ENCODE peak calls at places on chromosome 18, in nine cellular contexts. One of them, this sample, is unnamed.

GRCh38 chr18:54875063-54875462 is 46.8 kb downstream of the RAB27B start:
- DNase-seq in HCT116: no peak
- DNase-seq in Panc1: no peak
- DNase-seq in endothelial cell: no peak
- DNase-seq in kidney: no peak
- DNase-seq in fibroblast of lung: no peak
- DNase-seq in thoracic aorta: no peak
- DNase-seq in chondrocyte: no peak
- DNase-seq in A549: no peak
- DNase-seq in this sample: no peak

GRCh38 chr18:51196116-51196810 is 1.2 kb downstream of the MEX3C start:
- DNase-seq in HCT116: no peak
- DNase-seq in Panc1: no peak
- DNase-seq in endothelial cell: no peak
- DNase-seq in kidney: peak; percentile 88
- DNase-seq in fibroblast of lung: peak; percentile 39
- DNase-seq in thoracic aorta: no peak
- DNase-seq in chondrocyte: no peak
- DNase-seq in A549: peak; percentile 7
- DNase-seq in this sample: peak; percentile 72

GRCh38 chr18:48290162-48290926 is 118.8 kb downstream of the ZBTB7C start:
- DNase-seq in HCT116: no peak
- DNase-seq in Panc1: no peak
- DNase-seq in endothelial cell: no peak
- DNase-seq in kidney: no peak
- DNase-seq in fibroblast of lung: no peak
- DNase-seq in thoracic aorta: no peak
- DNase-seq in chondrocyte: no peak
- DNase-seq in A549: no peak
- DNase-seq in this sample: no peak

GRCh38 chr18:36176177-36176584 is 11.1 kb upstream of the MOCOS start:
- DNase-seq in HCT116: no peak
- DNase-seq in Panc1: no peak
- DNase-seq in endothelial cell: no peak
- DNase-seq in kidney: no peak
- DNase-seq in fibroblast of lung: no peak
- DNase-seq in thoracic aorta: no peak
- DNase-seq in chondrocyte: no peak
- DNase-seq in A549: no peak
- DNase-seq in this sample: no peak

GRCh38 chr18:78618726-78619125 is 360.9 kb upstream of the SALL3 start:
- DNase-seq in HCT116: no peak
- DNase-seq in Panc1: no peak
- DNase-seq in endothelial cell: no peak
- DNase-seq in kidney: no peak
- DNase-seq in fibroblast of lung: no peak
- DNase-seq in thoracic aorta: no peak
- DNase-seq in chondrocyte: no peak
- DNase-seq in A549: no peak
- DNase-seq in this sample: no peak

GRCh38 chr18:25288340-25288955 is 63.5 kb downstream of the ZNF521 start:
- DNase-seq in HCT116: no peak
- DNase-seq in Panc1: no peak
- DNase-seq in endothelial cell: no peak
- DNase-seq in kidney: no peak
- DNase-seq in fibroblast of lung: no peak
- DNase-seq in thoracic aorta: no peak
- DNase-seq in chondrocyte: no peak
- DNase-seq in A549: no peak
- DNase-seq in this sample: no peak

GRCh38 chr18:49238433-49239042 is 221.9 kb downstream of the DYM start:
- DNase-seq in HCT116: peak; percentile 13
- DNase-seq in Panc1: no peak
- DNase-seq in endothelial cell: peak; percentile 40
- DNase-seq in kidney: no peak
- DNase-seq in fibroblast of lung: peak; percentile 53
- DNase-seq in thoracic aorta: no peak
- DNase-seq in chondrocyte: no peak
- DNase-seq in A549: no peak
- DNase-seq in this sample: no peak

GRCh38 chr18:48553236-48553635 is 14.4 kb downstream of the CTIF start:
- DNase-seq in HCT116: no peak
- DNase-seq in Panc1: no peak
- DNase-seq in endothelial cell: no peak
- DNase-seq in kidney: no peak
- DNase-seq in fibroblast of lung: no peak
- DNase-seq in thoracic aorta: no peak
- DNase-seq in chondrocyte: no peak
- DNase-seq in A549: no peak
- DNase-seq in this sample: no peak

GRCh38 chr18:79901665-79902064 is 49.8 kb downstream of the SLC66A2 start:
- DNase-seq in HCT116: no peak
- DNase-seq in Panc1: no peak
- DNase-seq in endothelial cell: no peak
- DNase-seq in kidney: no peak
- DNase-seq in fibroblast of lung: no peak
- DNase-seq in thoracic aorta: no peak
- DNase-seq in chondrocyte: no peak
- DNase-seq in A549: no peak
- DNase-seq in this sample: no peak

GRCh38 chr18:30766053-30766452 is 276.5 kb downstream of the DSC3 start:
- DNase-seq in HCT116: no peak
- DNase-seq in Panc1: no peak
- DNase-seq in endothelial cell: no peak
- DNase-seq in kidney: no peak
- DNase-seq in fibroblast of lung: no peak
- DNase-seq in thoracic aorta: no peak
- DNase-seq in chondrocyte: no peak
- DNase-seq in A549: no peak
- DNase-seq in this sample: no peak

GRCh38 chr18:55354795-55355194 is 233.2 kb downstream of the TCF4 start:
- DNase-seq in HCT116: no peak
- DNase-seq in Panc1: no peak
- DNase-seq in endothelial cell: no peak
- DNase-seq in kidney: no peak
- DNase-seq in fibroblast of lung: peak; percentile 47
- DNase-seq in thoracic aorta: no peak
- DNase-seq in chondrocyte: no peak
- DNase-seq in A549: no peak
- DNase-seq in this sample: no peak

GRCh38 chr18:37987901-37988300 is 422.3 kb upstream of the CELF4 start:
- DNase-seq in HCT116: no peak
- DNase-seq in Panc1: no peak
- DNase-seq in endothelial cell: no peak
- DNase-seq in kidney: no peak
- DNase-seq in fibroblast of lung: no peak
- DNase-seq in thoracic aorta: no peak
- DNase-seq in chondrocyte: no peak
- DNase-seq in A549: no peak
- DNase-seq in this sample: no peak

GRCh38 chr18:70296289-70296688 is 7.4 kb downstream of the SOCS6 start:
- DNase-seq in HCT116: no peak
- DNase-seq in Panc1: no peak
- DNase-seq in endothelial cell: no peak
- DNase-seq in kidney: no peak
- DNase-seq in fibroblast of lung: no peak
- DNase-seq in thoracic aorta: no peak
- DNase-seq in chondrocyte: no peak
- DNase-seq in A549: peak; percentile 36
- DNase-seq in this sample: no peak

GRCh38 chr18:70296781-70297180 is 7.9 kb downstream of the SOCS6 start:
- DNase-seq in HCT116: no peak
- DNase-seq in Panc1: no peak
- DNase-seq in endothelial cell: no peak
- DNase-seq in kidney: no peak
- DNase-seq in fibroblast of lung: no peak
- DNase-seq in thoracic aorta: no peak
- DNase-seq in chondrocyte: no peak
- DNase-seq in A549: no peak
- DNase-seq in this sample: no peak

GRCh38 chr18:70301667-70302066 is 12.8 kb downstream of the SOCS6 start:
- DNase-seq in HCT116: no peak
- DNase-seq in Panc1: no peak
- DNase-seq in endothelial cell: no peak
- DNase-seq in kidney: no peak
- DNase-seq in fibroblast of lung: no peak
- DNase-seq in thoracic aorta: no peak
- DNase-seq in chondrocyte: no peak
- DNase-seq in A549: no peak
- DNase-seq in this sample: no peak

GRCh38 chr18:70295633-70296188 is 6.9 kb downstream of the SOCS6 start:
- DNase-seq in HCT116: no peak
- DNase-seq in Panc1: no peak
- DNase-seq in endothelial cell: no peak
- DNase-seq in kidney: no peak
- DNase-seq in fibroblast of lung: no peak
- DNase-seq in thoracic aorta: no peak
- DNase-seq in chondrocyte: no peak
- DNase-seq in A549: no peak
- DNase-seq in this sample: no peak

GRCh38 chr18:70299393-70299792 is 10.5 kb downstream of the SOCS6 start:
- DNase-seq in HCT116: no peak
- DNase-seq in Panc1: no peak
- DNase-seq in endothelial cell: no peak
- DNase-seq in kidney: no peak
- DNase-seq in fibroblast of lung: no peak
- DNase-seq in thoracic aorta: no peak
- DNase-seq in chondrocyte: no peak
- DNase-seq in A549: no peak
- DNase-seq in this sample: no peak
- TF ChIP-seq CTCF in HCT116: no peak
- TF ChIP-seq CTCF in Panc1: no peak
- TF ChIP-seq CTCF in endothelial cell: no peak
- TF ChIP-seq CTCF in kidney: no peak
- TF ChIP-seq CTCF in fibroblast of lung: no peak
- TF ChIP-seq CTCF in thoracic aorta: no peak
- TF ChIP-seq CTCF in chondrocyte: no peak
- TF ChIP-seq CTCF in A549: no peak
- TF ChIP-seq CTCF in this sample: no peak

DNA sequence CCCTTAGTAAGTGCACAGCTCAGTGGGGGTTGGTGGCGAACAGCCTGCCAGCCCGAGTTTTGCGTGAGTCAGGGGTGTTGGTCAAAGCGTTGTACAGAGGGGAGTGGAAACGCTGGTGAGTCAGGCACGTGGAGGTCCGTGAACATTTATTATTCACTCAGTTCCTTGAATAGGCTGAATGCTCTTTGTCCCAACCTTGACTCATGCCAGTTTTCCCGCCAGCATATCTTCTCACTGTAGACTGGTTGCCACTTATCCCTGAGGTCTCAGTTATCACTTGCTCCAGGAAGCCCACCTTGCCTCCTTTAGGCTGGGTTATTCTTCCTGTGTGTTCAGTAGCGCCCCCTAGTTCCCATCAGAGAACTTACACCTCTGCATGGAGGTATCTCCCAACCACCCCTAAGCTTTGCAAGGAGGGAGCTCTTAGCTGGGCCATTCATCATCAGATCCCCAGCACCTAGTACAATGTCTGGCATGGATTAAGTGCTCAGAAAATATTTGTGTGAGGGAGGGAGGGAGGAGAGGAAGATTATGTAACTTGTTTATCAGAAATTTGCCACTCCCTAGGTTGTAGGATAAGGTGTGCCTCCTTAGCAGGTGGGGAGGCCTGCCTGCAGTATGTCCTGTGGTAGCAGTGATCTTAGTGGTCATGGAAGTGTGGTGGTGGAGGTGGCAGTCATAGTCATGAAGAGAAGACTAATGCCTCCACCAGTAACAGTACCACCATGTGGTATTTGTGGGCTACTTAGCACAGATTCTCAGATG is 72.1 kb downstream of the CABLES1 start:
- DNase-seq in HCT116: peak; percentile 8
- DNase-seq in Panc1: no peak
- DNase-seq in endothelial cell: no peak
- DNase-seq in kidney: no peak
- DNase-seq in fibroblast of lung: no peak
- DNase-seq in thoracic aorta: no peak
- DNase-seq in chondrocyte: no peak
- DNase-seq in A549: no peak
- DNase-seq in this sample: no peak
- TF ChIP-seq CTCF in HCT116: peak; percentile 23
- TF ChIP-seq CTCF in Panc1: no peak
- TF ChIP-seq CTCF in endothelial cell: peak; percentile 49
- TF ChIP-seq CTCF in kidney: peak; percentile 25
- TF ChIP-seq CTCF in fibroblast of lung: peak; percentile 19
- TF ChIP-seq CTCF in thoracic aorta: no peak
- TF ChIP-seq CTCF in chondrocyte: peak; percentile 60
- TF ChIP-seq CTCF in A549: no peak
- TF ChIP-seq CTCF in this sample: peak; percentile 25

DNA sequence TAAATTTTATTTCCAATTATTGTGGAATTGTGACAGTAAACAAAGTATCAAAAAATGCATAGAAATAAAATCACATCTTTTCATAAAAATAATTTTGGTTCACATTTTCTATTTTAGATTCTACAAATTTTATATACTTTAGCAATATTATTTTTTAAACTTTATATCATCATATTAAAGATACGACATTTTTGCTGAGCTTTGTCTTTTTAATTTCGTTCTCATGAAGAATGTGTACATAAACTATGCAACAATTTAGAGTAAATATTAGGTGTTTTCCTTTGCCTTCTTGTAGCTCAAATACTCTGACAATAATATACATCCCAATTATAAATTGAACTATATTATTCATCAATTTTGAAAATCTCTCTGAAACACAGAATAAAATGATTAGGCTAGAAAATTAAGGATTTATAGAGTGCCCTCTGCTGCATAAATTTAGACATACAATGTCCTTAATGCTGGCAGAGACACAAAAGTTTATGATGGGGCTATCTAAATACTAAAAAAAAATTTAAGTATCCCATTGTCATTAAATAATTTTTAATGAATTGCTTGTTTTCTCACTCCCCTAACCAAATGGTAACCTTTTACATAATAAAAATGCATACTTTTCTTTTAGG is 45.7 kb downstream of the CCDC102B start:
- DNase-seq in HCT116: no peak
- DNase-seq in Panc1: no peak
- DNase-seq in endothelial cell: no peak
- DNase-seq in kidney: no peak
- DNase-seq in fibroblast of lung: peak; percentile 47
- DNase-seq in thoracic aorta: no peak
- DNase-seq in chondrocyte: no peak
- DNase-seq in A549: no peak
- DNase-seq in this sample: no peak
- TF ChIP-seq CTCF in HCT116: peak; percentile 8
- TF ChIP-seq CTCF in Panc1: no peak
- TF ChIP-seq CTCF in endothelial cell: no peak
- TF ChIP-seq CTCF in kidney: no peak
- TF ChIP-seq CTCF in fibroblast of lung: no peak
- TF ChIP-seq CTCF in thoracic aorta: no peak
- TF ChIP-seq CTCF in chondrocyte: peak; percentile 80
- TF ChIP-seq CTCF in A549: no peak
- TF ChIP-seq CTCF in this sample: no peak

DNA sequence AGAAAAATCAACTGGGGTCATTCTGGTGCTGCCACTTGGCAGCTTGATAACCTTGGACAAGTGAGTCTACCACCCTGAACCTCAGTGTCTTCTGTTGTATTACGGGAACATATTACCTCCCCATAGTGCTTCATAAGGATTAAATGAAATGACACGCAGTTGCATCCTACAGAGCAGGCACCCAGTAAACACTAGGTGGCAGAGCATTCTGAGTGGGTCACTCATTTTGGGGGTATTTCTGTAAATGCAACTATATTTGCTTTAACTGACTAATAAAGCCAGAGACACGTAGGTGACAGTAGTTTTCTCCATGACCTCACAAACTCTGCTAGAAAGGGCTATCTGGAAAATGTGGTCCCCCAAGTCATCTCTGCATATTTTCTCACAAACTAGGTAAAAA is 4.7 kb downstream of the CD226 start:
- DNase-seq in HCT116: no peak
- DNase-seq in Panc1: no peak
- DNase-seq in endothelial cell: no peak
- DNase-seq in kidney: no peak
- DNase-seq in fibroblast of lung: no peak
- DNase-seq in thoracic aorta: no peak
- DNase-seq in chondrocyte: no peak
- DNase-seq in A549: no peak
- DNase-seq in this sample: no peak
- TF ChIP-seq CTCF in HCT116: peak; percentile 16
- TF ChIP-seq CTCF in Panc1: no peak
- TF ChIP-seq CTCF in endothelial cell: no peak
- TF ChIP-seq CTCF in kidney: no peak
- TF ChIP-seq CTCF in fibroblast of lung: no peak
- TF ChIP-seq CTCF in thoracic aorta: no peak
- TF ChIP-seq CTCF in chondrocyte: peak; percentile 18
- TF ChIP-seq CTCF in A549: no peak
- TF ChIP-seq CTCF in this sample: no peak

This sample was measured in lower lobe of right lung.